ENCODE peak calls at places on chromosomes 5 and 9, in four cellular contexts. J, T, E and U are unnamed samples.

GRCh38 chr5:179668404-179668803 is 12.4 kb downstream of the CBY3 start:
- DNase-seq in J (peak; percentile 71), T (peak; percentile 46), E (peak; percentile 70), U (peak; percentile 40)

GRCh38 chr9:86572904-86573303 is 218.7 kb upstream of the TUT7 start:
- DNase-seq in J (no peak), T (no peak), E (no peak), U (no peak)

GRCh38 chr5:150163547-150164059 is 3.0 kb upstream of the CDX1 start:
- DNase-seq in J (no peak), T (no peak), E (no peak), U (no peak)

GRCh38 chr5:172380992-172381643 is 73.2 kb downstream of the SH3PXD2B start:
- DNase-seq in J (no peak), T (peak; percentile 91), E (no peak), U (no peak)

GRCh38 chr9:93952784-93953491 is 2.2 kb downstream of the BARX1 start:
- DNase-seq in J (no peak), T (peak; percentile 32), E (no peak), U (no peak)

GRCh38 chr5:67050635-67051034 is 146.0 kb downstream of the CD180 start:
- DNase-seq in J (no peak), T (no peak), E (peak; percentile 16), U (no peak)

GRCh38 chr5:343461-344401 is 22.2 kb downstream of the AHRR start:
- DNase-seq in J (peak; percentile 57), T (peak; percentile 86), E (peak; percentile 52), U (no peak)

GRCh38 chr9:121358747-121359146 is 11.3 kb downstream of the STOM start:
- DNase-seq in J (no peak), T (no peak), E (no peak), U (no peak)

GRCh38 chr5:127887282-127887681 is 184.1 kb downstream of the CCDC192 start:
- DNase-seq in J (no peak), T (no peak), E (peak; percentile 79), U (no peak)

GRCh38 chr9:104258289-104259045 is 164.4 kb downstream of the SMC2 start:
- DNase-seq in J (no peak), T (no peak), E (no peak), U (peak; percentile 52)

GRCh38 chr5:68041293-68041692 is 174.3 kb upstream of the PIK3R1 start:
- DNase-seq in J (no peak), T (no peak), E (no peak), U (no peak)

GRCh38 chr9:97703437-97704326 is 6.5 kb upstream of the XPA start:
- DNase-seq in J (no peak), T (peak; percentile 94), E (peak; percentile 93), U (no peak)

GRCh38 chr5:37704406-37704805 is 135.4 kb downstream of the GDNF start:
- DNase-seq in J (no peak), T (no peak), E (peak; percentile 27), U (no peak)

GRCh38 chr9:6134661-6135177 is 80.9 kb upstream of the IL33 start:
- DNase-seq in J (no peak), T (no peak), E (no peak), U (no peak)

GRCh38 chr5:123722451-123722850 is 210.5 kb downstream of the CSNK1G3 start:
- DNase-seq in J (no peak), T (no peak), E (peak; percentile 19), U (no peak)

GRCh38 chr5:60280943-60281342 is 387.4 kb upstream of the PDE4D start:
- DNase-seq in J (no peak), T (no peak), E (no peak), U (no peak)

GRCh38 chr5:50990296-50990924 is 324.0 kb downstream of the PARP8 start:
- DNase-seq in J (no peak), T (no peak), E (no peak), U (no peak)

GRCh38 chr5:151463137-151464029 is 16.0 kb downstream of the SLC36A1 start:
- DNase-seq in J (peak; percentile 59), T (no peak), E (no peak), U (no peak)

GRCh38 chr5:64074533-64074932 is 91.1 kb upstream of the RNF180 start:
- DNase-seq in J (peak; percentile 33), T (peak; percentile 66), E (peak; percentile 61), U (peak; percentile 28)

GRCh38 chr5:14809369-14810144 is 62.0 kb downstream of the ANKH start:
- DNase-seq in J (no peak), T (peak; percentile 78), E (peak; percentile 94), U (no peak)

GRCh38 chr5:131610198-131611063 is 24.6 kb downstream of the RAPGEF6 start:
- DNase-seq in J (no peak), T (peak; percentile 79), E (peak; percentile 80), U (peak; percentile 23)

GRCh38 chr5:35810561-35810960 is 46.1 kb upstream of the IL7R start:
- DNase-seq in J (no peak), T (no peak), E (no peak), U (no peak)

GRCh38 chr9:38027714-38028113 is 41.3 kb downstream of the SHB start:
- DNase-seq in J (no peak), T (no peak), E (no peak), U (no peak)

GRCh38 chr5:159510282-159510681 is 180.0 kb upstream of the IL12B start:
- DNase-seq in J (peak; percentile 11), T (peak; percentile 89), E (no peak), U (peak; percentile 75)

GRCh38 chr5:5583832-5584231 is 161.4 kb downstream of the ICE1 start:
- DNase-seq in J (no peak), T (no peak), E (no peak), U (no peak)

GRCh38 chr9:80964951-80965350 is 724.4 kb downstream of the TLE1 start:
- DNase-seq in J (no peak), T (no peak), E (no peak), U (no peak)

GRCh38 chr5:14123974-14124482 is 19.1 kb upstream of the TRIO start:
- DNase-seq in J (no peak), T (no peak), E (no peak), U (no peak)

GRCh38 chr9:119322137-119322695 is 47.0 kb downstream of the BRINP1 start:
- DNase-seq in J (no peak), T (peak; percentile 1), E (no peak), U (no peak)

GRCh38 chr5:102154291-102154690 is 141.8 kb downstream of the SLCO4C1 start:
- DNase-seq in J (no peak), T (no peak), E (no peak), U (no peak)

GRCh38 chr5:135568923-135569360 is 9.8 kb downstream of the CXCL14 start:
- DNase-seq in J (no peak), T (no peak), E (no peak), U (no peak)

GRCh38 chr9:114120192-114121014 is 21.3 kb upstream of the KIF12 start:
- DNase-seq in J (no peak), T (no peak), E (no peak), U (no peak)

GRCh38 chr5:52709171-52709925 is 78.4 kb upstream of the ITGA1 start:
- DNase-seq in J (peak; percentile 8), T (peak; percentile 65), E (peak; percentile 80), U (no peak)

GRCh38 chr9:33498387-33498786 is 24.7 kb upstream of the NOL6 start:
- DNase-seq in J (no peak), T (no peak), E (peak; percentile 43), U (no peak)

GRCh38 chr9:92404437-92404836 is at the start of gene OGN:
- DNase-seq in J (no peak), T (peak; percentile 53), E (no peak), U (no peak)

GRCh38 chr9:27614551-27614950 is 41.3 kb upstream of the C9orf72 start:
- DNase-seq in J (no peak), T (no peak), E (no peak), U (no peak)

GRCh38 chr9:117763314-117763713 is 59.1 kb downstream of the TLR4 start:
- DNase-seq in J (no peak), T (peak; percentile 80), E (peak; percentile 63), U (no peak)

GRCh38 chr5:58056546-58056945 is 403.3 kb downstream of the PLK2 start:
- DNase-seq in J (no peak), T (peak; percentile 61), E (peak; percentile 41), U (no peak)